ENCODE peak calls at places on chromosome 15, in ten cellular contexts. L is GM23338, D is hepatocyte, Y is A549, U is left ventricle myocardium inferior, C is lower lobe of right lung, J is upper lobe of right lung, E is uterus, W is mucosa of descending colon, P is tibial artery. M is an unnamed sample.
A peak's percentile ranks its signal among the peaks of the same experiment; 100 is the strongest.

GRCh38 chr15:67762610-67763368 is 62.5 kb upstream of the SKOR1 start:
- DNase-seq in Y (no peak), W (no peak), J (no peak), C (no peak), E (no peak), D (no peak), P (no peak), U (no peak), L (no peak), M (no peak)

GRCh38 chr15:62445244-62445643 is 280.2 kb upstream of the C2CD4B start:
- DNase-seq in C (no peak), J (no peak), E (no peak), Y (no peak), W (no peak), U (no peak), D (no peak), L (no peak), P (no peak), M (no peak)

GRCh38 chr15:72313448-72313840 is 6.5 kb downstream of the CELF6 start:
- DNase-seq in D (no peak), U (no peak), Y (no peak), P (no peak), C (no peak), L (no peak), J (no peak), E (no peak), W (no peak), M (no peak)

GRCh38 chr15:72195101-72195511 is 2.5 kb downstream of the GRAMD2A start:
- DNase-seq in U (no peak), W (no peak), Y (no peak), C (peak; percentile 74), J (no peak), E (no peak), L (no peak), P (no peak), D (no peak), M (no peak)

GRCh38 chr15:41904487-41905359 is 10.9 kb upstream of the SPTBN5 start:
- DNase-seq in W (peak; percentile 78), J (no peak), U (peak; percentile 61), C (no peak), Y (peak; percentile 80), D (peak; percentile 85), E (peak; percentile 64), P (peak; percentile 45), L (peak; percentile 82), M (peak; percentile 80)

GRCh38 chr15:75171408-75171807 is 30.3 kb upstream of the C15orf39 start:
- DNase-seq in J (peak; percentile 67), C (no peak), W (no peak), L (no peak), U (no peak), D (no peak), E (no peak), P (no peak), Y (no peak), M (no peak)

GRCh38 chr15:81271761-81272644 is 51.9 kb downstream of the STARD5 start:
- DNase-seq in P (no peak), E (no peak), U (no peak), L (no peak), C (no peak), D (no peak), J (no peak), W (no peak), Y (no peak), M (peak; percentile 16)

GRCh38 chr15:85333132-85333831 is 47.1 kb upstream of the AKAP13 start:
- DNase-seq in C (no peak), J (no peak), L (no peak), U (no peak), W (no peak), E (no peak), P (no peak), Y (no peak), D (peak; percentile 49), M (no peak)

GRCh38 chr15:28873585-28874139 is 12.1 kb upstream of the APBA2 start:
- DNase-seq in U (no peak), Y (no peak), L (no peak), P (no peak), D (no peak), C (no peak), E (no peak), J (no peak), W (no peak), M (no peak)

GRCh38 chr15:74326759-74327158 is 40.7 kb downstream of the CYP11A1 start:
- DNase-seq in D (no peak), C (no peak), E (no peak), J (no peak), Y (no peak), W (no peak), U (no peak), P (no peak), L (no peak), M (peak; percentile 63)

GRCh38 chr15:75045332-75046015 is 22.1 kb downstream of the PPCDC start:
- DNase-seq in U (no peak), P (no peak), L (no peak), W (no peak), D (no peak), Y (no peak), C (no peak), E (no peak), J (no peak), M (no peak)

GRCh38 chr15:39621210-39621609 is 40.3 kb downstream of the THBS1 start:
- DNase-seq in C (no peak), W (peak; percentile 64), Y (no peak), U (no peak), P (no peak), J (no peak), E (no peak), D (no peak), L (no peak), M (no peak)

GRCh38 chr15:94610069-94610863 is 378.9 kb downstream of the MCTP2 start:
- DNase-seq in E (no peak), Y (no peak), J (no peak), U (no peak), L (no peak), P (no peak), D (no peak), C (no peak), W (no peak), M (no peak)

GRCh38 chr15:71800835-71801745 is 9.3 kb upstream of the NR2E3 start:
- DNase-seq in E (no peak), J (no peak), C (no peak), W (peak; percentile 78), D (peak; percentile 83), L (peak; percentile 82), Y (peak; percentile 91), P (no peak), U (no peak), M (no peak)

GRCh38 chr15:45129651-45130129 is at the start of the genes DUOX1 and DUOXA1:
- DNase-seq in L (peak; percentile 75), J (peak; percentile 94), C (peak; percentile 87), U (peak; percentile 51), Y (no peak), W (peak; percentile 59), E (no peak), D (peak; percentile 73), P (no peak), M (peak; percentile 65)

GRCh38 chr15:58471341-58471740 is 39.5 kb downstream of the LIPC start:
- DNase-seq in D (no peak), E (no peak), L (no peak), U (no peak), C (no peak), Y (no peak), W (no peak), P (no peak), J (no peak), M (no peak)
- H3K4me1 ChIP-seq in D (peaks cover 32% of the 10 kb centered on the region), E (no peaks in the 10 kb centered on the region), L (peaks cover 4% of the 10 kb centered on the region), U (peaks cover 34% of the 10 kb centered on the region), C (peaks cover 37% of the 10 kb centered on the region), Y (peaks cover 69% of the 10 kb centered on the region), W (peaks cover 3% of the 10 kb centered on the region), P (no peaks in the 10 kb centered on the region), J (peaks cover 25% of the 10 kb centered on the region), M (peaks cover 14% of the 10 kb centered on the region)

GRCh38 chr15:101148166-101148880 is 103.5 kb downstream of the CHSY1 start:
- DNase-seq in E (no peak), W (no peak), P (no peak), D (no peak), U (no peak), L (no peak), J (no peak), Y (no peak), C (peak; percentile 28), M (no peak)
- H3K4me3 ChIP-seq in E (no peak overlapping the region), W (no peak overlapping the region), P (no peak overlapping the region), D (no peak overlapping the region), U (no peak overlapping the region), L (no peak overlapping the region), J (no peak overlapping the region), Y (no peak overlapping the region), C (no peak overlapping the region), M (no peak overlapping the region)

DNA sequence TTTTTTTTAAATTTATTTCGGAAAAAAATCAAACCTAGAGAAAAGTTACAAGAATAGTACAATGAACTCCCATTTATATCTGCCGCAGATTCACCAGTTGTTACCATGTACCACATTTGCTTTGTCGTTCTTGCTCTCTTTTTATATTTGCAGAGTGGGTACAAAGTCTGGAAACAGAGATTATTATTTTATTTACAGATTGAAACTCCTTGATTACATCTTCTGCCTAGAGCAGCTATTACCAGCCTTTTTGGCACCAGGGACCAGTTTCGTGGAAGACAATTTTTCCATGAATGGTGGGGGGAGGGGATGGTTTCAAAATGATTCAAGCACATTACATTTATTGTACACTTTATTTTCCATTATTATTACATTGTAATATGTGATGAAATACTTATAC is 8.3 kb downstream of the MEF2A start:
- DNase-seq in P (no peak), L (no peak), C (no peak), J (no peak), E (no peak), Y (no peak), D (no peak), U (no peak), W (no peak), M (no peak)
- H3K4me1 ChIP-seq in P (peaks cover 14% of the 10 kb centered on the region), L (peaks cover 53% of the 10 kb centered on the region), C (peaks cover 23% of the 10 kb centered on the region), J (peaks cover 6% of the 10 kb centered on the region), E (no peaks in the 10 kb centered on the region), Y (peaks cover 12% of the 10 kb centered on the region), D (peaks cover under 1% of the 10 kb centered on the region), U (peaks cover 99% of the 10 kb centered on the region), W (peaks cover 6% of the 10 kb centered on the region), M (peaks cover 2% of the 10 kb centered on the region)

GRCh38 chr15:82850731-82851130 is 41.3 kb downstream of the WHAMM start:
- DNase-seq in U (no peak), J (no peak), Y (no peak), C (no peak), E (no peak), W (no peak), L (no peak), D (no peak), P (no peak), M (no peak)

GRCh38 chr15:82848201-82848993 is 39.0 kb downstream of the WHAMM start:
- DNase-seq in W (no peak), E (no peak), L (no peak), J (no peak), C (no peak), U (no peak), D (no peak), P (no peak), Y (no peak), M (no peak)

GRCh38 chr15:82850242-82850591 is 40.8 kb downstream of the WHAMM start:
- DNase-seq in D (no peak), Y (no peak), U (no peak), P (no peak), W (no peak), L (peak; percentile 21), J (no peak), E (no peak), C (no peak), M (no peak)

GRCh38 chr15:82851331-82851850 is 42.0 kb downstream of the WHAMM start:
- DNase-seq in U (no peak), C (no peak), Y (no peak), W (no peak), E (no peak), L (no peak), D (no peak), P (no peak), J (no peak), M (no peak)

GRCh38 chr15:82849556-82850241 is 40.3 kb downstream of the WHAMM start:
- DNase-seq in L (peak; percentile 96), E (peak; percentile 55), U (peak; percentile 76), Y (peak; percentile 57), P (peak; percentile 34), W (peak; percentile 81), J (peak; percentile 87), D (peak; percentile 88), C (peak; percentile 84), M (peak; percentile 89)
- H3K4me3 ChIP-seq in L (no peak overlapping the region), E (no peak overlapping the region), U (peak overlapping the region; percentile 43), Y (no peak overlapping the region), P (no peak overlapping the region), W (no peak overlapping the region), J (no peak overlapping the region), D (no peak overlapping the region), C (peak overlapping the region; percentile 17), M (no peak overlapping the region)

M was measured in right cardiac atrium.